ENCODE peak calls at places on chromosomes 12 and 14, in five cellular contexts. A is right lobe of liver; V is hepatocyte; M is CD4-positive, CD25-positive, alpha-beta regulatory T cell; F is tibial nerve. E is an unnamed sample.

GRCh38 chr14:50560929-50561280 is 960 bp downstream of the ATL1 start:
- DNase-seq in A (peak; percentile 64), M (peak; percentile 25), F (peak; percentile 81), V (peak; percentile 73), E (peak; percentile 21)

GRCh38 chr14:98953544-98954346 is 318.3 kb downstream of the BCL11B start:
- DNase-seq in M (no peak), F (peak; percentile 66), V (peak; percentile 61), A (peak; percentile 67), E (no peak)

GRCh38 chr12:71584356-71584755 is 79.3 kb downstream of the ZFC3H1 start:
- DNase-seq in V (no peak), M (no peak), A (no peak), F (no peak), E (no peak)

GRCh38 chr12:41368006-41368405 is 179.9 kb downstream of the PDZRN4 start:
- DNase-seq in F (no peak), V (no peak), M (no peak), A (no peak), E (no peak)

GRCh38 chr14:65791551-65791981 is 379.0 kb downstream of the FUT8 start:
- DNase-seq in A (no peak), M (peak; percentile 22), F (no peak), V (no peak), E (no peak)

GRCh38 chr12:5073838-5074237 is 30.2 kb downstream of the KCNA5 start:
- DNase-seq in F (no peak), M (no peak), V (no peak), A (no peak), E (no peak)

GRCh38 chr14:55200646-55201045 is 9.3 kb upstream of the DLGAP5 start:
- DNase-seq in F (no peak), A (no peak), V (no peak), M (no peak), E (no peak)

GRCh38 chr12:30154996-30155730 is 371.4 kb upstream of the TMTC1 start:
- DNase-seq in A (no peak), M (no peak), F (no peak), V (no peak), E (no peak)

GRCh38 chr12:24788886-24789285 is 160.0 kb downstream of the BCAT1 start:
- DNase-seq in M (no peak), F (no peak), V (no peak), A (no peak), E (no peak)

DNA sequence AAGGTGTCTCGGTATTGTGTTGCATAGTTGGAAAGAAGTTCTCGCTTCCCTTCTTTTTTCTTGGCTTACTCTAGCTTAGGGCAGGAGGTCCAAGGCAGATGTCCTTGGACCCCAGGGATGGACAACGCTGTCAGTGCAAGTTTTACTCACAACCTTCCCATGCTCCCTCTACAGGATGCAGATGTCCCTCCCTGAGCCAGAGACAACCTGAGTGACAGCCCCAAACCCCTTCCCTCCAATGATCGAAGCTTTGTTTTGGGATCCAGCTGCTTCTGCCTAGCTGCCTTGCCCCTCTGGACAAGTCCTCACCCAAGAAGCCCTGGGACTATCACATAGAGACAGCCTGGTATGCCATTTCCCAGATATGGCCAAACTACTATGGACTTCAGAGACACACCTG is 112.0 kb upstream of the RAP1B start:
- DNase-seq in V (no peak), M (no peak), F (no peak), A (no peak), E (no peak)
- H3K4me1 ChIP-seq in V (no peaks in the 10 kb centered on the region), M (peaks cover 4% of the 10 kb centered on the region), F (peaks cover 10% of the 10 kb centered on the region), A (no peaks in the 10 kb centered on the region), E (no peaks in the 10 kb centered on the region)

DNA sequence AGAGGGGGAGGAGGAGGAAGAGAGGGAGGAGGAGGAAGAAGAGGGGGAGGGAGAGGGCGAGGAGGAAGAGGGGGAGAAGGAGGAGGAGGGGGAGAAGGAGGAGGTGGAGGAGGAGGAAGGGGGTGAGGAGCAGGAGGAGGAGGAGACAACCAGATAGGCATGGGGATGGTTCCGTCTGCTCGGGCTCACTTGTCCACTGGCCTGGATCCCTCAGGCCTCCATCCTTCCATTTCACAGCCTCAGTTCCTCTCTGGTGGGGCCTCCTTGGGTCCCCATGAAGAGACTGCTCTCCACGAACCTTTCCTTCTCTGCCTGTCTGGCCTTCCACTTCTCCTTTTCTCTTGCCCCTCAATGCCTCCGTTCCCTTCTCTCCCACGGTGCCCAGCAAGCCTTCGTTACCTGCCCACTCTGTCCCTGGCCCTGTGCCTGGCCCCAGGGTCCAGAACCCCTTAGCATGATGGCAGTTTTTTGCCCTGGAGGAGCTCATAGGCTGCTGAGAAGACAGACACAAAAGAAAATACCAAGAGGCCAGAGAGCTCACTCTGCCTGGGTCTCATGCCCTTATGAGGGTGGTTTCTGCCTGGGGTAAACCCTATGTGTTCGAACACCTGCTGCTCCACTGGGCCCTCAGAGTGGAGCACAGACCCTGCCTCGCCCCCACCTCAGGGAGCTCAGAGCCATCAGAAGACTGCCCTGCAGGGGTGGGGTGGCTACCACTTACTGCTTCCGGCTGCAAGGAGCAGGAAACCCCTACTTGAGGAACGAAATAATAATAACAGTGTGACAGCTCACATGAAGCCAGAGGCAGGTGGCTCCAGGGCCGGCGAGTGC is 11.7 kb upstream of the CACNA2D4 start:
- DNase-seq in M (no peak), F (no peak), V (no peak), A (no peak), E (no peak)
- H3K4me1 ChIP-seq in M (no peaks in the 10 kb centered on the region), F (peaks cover 14% of the 10 kb centered on the region), V (peaks cover 8% of the 10 kb centered on the region), A (no peaks in the 10 kb centered on the region), E (no peaks in the 10 kb centered on the region)

DNA sequence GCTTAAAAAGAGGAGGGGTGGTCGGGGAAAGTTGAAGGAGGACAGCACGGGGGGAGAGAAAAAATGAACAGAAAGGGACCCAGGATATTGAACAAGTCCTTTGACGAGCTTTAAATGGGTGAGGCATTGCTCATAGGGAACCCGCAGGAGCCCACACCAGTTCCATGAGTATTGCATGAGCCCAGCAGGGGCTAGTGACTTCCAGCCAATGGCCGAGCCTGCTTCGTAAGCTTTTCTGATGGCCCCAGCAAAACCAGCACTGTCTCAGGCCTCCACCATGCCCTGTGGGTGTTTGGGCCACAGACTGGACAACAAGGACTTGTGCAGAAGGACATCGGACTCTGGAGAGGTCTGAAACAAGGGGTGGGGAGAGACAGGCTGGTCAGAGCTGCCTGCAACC is 109.5 kb downstream of the ZFP36L1 start:
- DNase-seq in F (no peak), V (no peak), M (no peak), A (no peak), E (no peak)
- H3K4me1 ChIP-seq in F (peaks cover 53% of the 10 kb centered on the region), V (peaks cover 55% of the 10 kb centered on the region), M (peaks cover 53% of the 10 kb centered on the region), A (peaks cover 41% of the 10 kb centered on the region), E (no peaks in the 10 kb centered on the region)

DNA sequence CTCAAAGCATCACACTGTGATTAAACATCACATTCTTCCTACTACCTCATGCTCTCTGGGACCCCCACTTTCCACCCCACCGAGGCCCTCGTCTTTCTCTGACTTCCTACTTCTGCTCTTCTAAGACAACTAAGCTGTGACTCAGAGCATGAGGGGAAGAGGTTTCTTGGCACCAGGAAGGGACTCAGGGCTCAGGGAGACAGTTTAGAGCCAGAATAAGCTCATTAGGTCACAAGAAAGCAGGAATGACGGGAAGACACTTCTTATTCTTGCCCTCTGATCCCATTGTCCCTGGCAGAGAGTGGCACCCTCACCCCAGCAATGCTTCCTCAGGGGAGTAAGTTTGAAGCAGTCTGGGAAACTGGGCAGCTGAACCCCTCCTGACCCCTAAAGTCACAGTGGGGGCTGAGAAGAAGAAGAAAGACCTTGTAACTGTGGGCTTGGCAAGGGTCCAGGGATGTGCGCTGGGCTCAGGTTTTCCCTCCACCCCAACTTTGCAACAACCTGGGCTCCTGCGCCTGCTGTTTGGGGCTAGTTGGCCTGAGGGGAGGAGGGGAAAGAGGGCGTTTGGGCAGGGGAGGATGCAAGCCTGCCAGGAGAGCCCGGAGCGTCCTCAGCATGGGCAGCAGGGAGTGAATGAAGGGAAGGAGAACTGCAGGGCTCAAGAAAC is 64.6 kb upstream of the ACTN1 start:
- DNase-seq in F (no peak), M (no peak), A (no peak), V (no peak), E (no peak)
- H3K4me1 ChIP-seq in F (peaks cover 68% of the 10 kb centered on the region), M (no peaks in the 10 kb centered on the region), A (peaks cover 20% of the 10 kb centered on the region), V (peaks cover 39% of the 10 kb centered on the region), E (peaks cover 12% of the 10 kb centered on the region)

GRCh38 chr12:67661311-67662011 is 12.9 kb downstream of the DYRK2 start:
- DNase-seq in M (peak; percentile 42), F (no peak), A (no peak), V (no peak), E (no peak)
- H3K4me1 ChIP-seq in M (peaks cover 53% of the 10 kb centered on the region), F (peaks cover 76% of the 10 kb centered on the region), A (no peaks in the 10 kb centered on the region), V (no peaks in the 10 kb centered on the region), E (peaks cover 3% of the 10 kb centered on the region)

E was measured in small intestine.